ENCODE peak calls at places on chromosome 18, in five cellular contexts. One of them, this sample, is unnamed.

GRCh38 chr18:23825978-23826405 is 136.7 kb downstream of the LAMA3 start:
- DNase-seq in upper lobe of left lung: no peak
- DNase-seq in fibroblast of mammary gland: peak; percentile 98
- DNase-seq in fibroblast of villous mesenchyme: peak; percentile 83
- DNase-seq in astrocyte of the cerebellum: peak; percentile 89
- DNase-seq in this sample: peak; percentile 72

GRCh38 chr18:2529154-2529553 is 42.2 kb downstream of the METTL4 start:
- DNase-seq in upper lobe of left lung: no peak
- DNase-seq in fibroblast of mammary gland: no peak
- DNase-seq in fibroblast of villous mesenchyme: no peak
- DNase-seq in astrocyte of the cerebellum: peak; percentile 90
- DNase-seq in this sample: no peak

GRCh38 chr18:66066191-66066590 is 315.4 kb downstream of the CDH7 start:
- DNase-seq in upper lobe of left lung: no peak
- DNase-seq in fibroblast of mammary gland: no peak
- DNase-seq in fibroblast of villous mesenchyme: no peak
- DNase-seq in astrocyte of the cerebellum: no peak
- DNase-seq in this sample: no peak

GRCh38 chr18:75088622-75089211 is 120.2 kb downstream of the PTGR3 start:
- DNase-seq in upper lobe of left lung: no peak
- DNase-seq in fibroblast of mammary gland: no peak
- DNase-seq in fibroblast of villous mesenchyme: no peak
- DNase-seq in astrocyte of the cerebellum: no peak
- DNase-seq in this sample: no peak

GRCh38 chr18:41881285-41881684 is 73.7 kb upstream of the PIK3C3 start:
- DNase-seq in upper lobe of left lung: no peak
- DNase-seq in fibroblast of mammary gland: peak; percentile 75
- DNase-seq in fibroblast of villous mesenchyme: no peak
- DNase-seq in astrocyte of the cerebellum: no peak
- DNase-seq in this sample: no peak

GRCh38 chr18:11811009-11811408 is 40.2 kb upstream of the CHMP1B start:
- DNase-seq in upper lobe of left lung: peak; percentile 44
- DNase-seq in fibroblast of mammary gland: no peak
- DNase-seq in fibroblast of villous mesenchyme: no peak
- DNase-seq in astrocyte of the cerebellum: no peak
- DNase-seq in this sample: no peak

GRCh38 chr18:79506191-79507075 is 110.7 kb downstream of the NFATC1 start:
- DNase-seq in upper lobe of left lung: peak; percentile 68
- DNase-seq in fibroblast of mammary gland: peak; percentile 19
- DNase-seq in fibroblast of villous mesenchyme: peak; percentile 64
- DNase-seq in astrocyte of the cerebellum: no peak
- DNase-seq in this sample: no peak

GRCh38 chr18:41391616-41392610 is 563.1 kb upstream of the PIK3C3 start:
- DNase-seq in upper lobe of left lung: peak; percentile 84
- DNase-seq in fibroblast of mammary gland: peak; percentile 49
- DNase-seq in fibroblast of villous mesenchyme: peak; percentile 28
- DNase-seq in astrocyte of the cerebellum: peak; percentile 55
- DNase-seq in this sample: no peak

GRCh38 chr18:50569930-50570329 is 10.0 kb downstream of the MAPK4 start:
- DNase-seq in upper lobe of left lung: no peak
- DNase-seq in fibroblast of mammary gland: no peak
- DNase-seq in fibroblast of villous mesenchyme: no peak
- DNase-seq in astrocyte of the cerebellum: no peak
- DNase-seq in this sample: no peak

GRCh38 chr18:44927127-44927849 is 246.6 kb downstream of the SETBP1 start:
- DNase-seq in upper lobe of left lung: no peak
- DNase-seq in fibroblast of mammary gland: peak; percentile 51
- DNase-seq in fibroblast of villous mesenchyme: no peak
- DNase-seq in astrocyte of the cerebellum: no peak
- DNase-seq in this sample: no peak

GRCh38 chr18:3055201-3055600 is 42.3 kb upstream of the LPIN2 start:
- DNase-seq in upper lobe of left lung: no peak
- DNase-seq in fibroblast of mammary gland: peak; percentile 35
- DNase-seq in fibroblast of villous mesenchyme: peak; percentile 34
- DNase-seq in astrocyte of the cerebellum: no peak
- DNase-seq in this sample: no peak

GRCh38 chr18:7069191-7069590 is 48.4 kb downstream of the LAMA1 start:
- DNase-seq in upper lobe of left lung: no peak
- DNase-seq in fibroblast of mammary gland: no peak
- DNase-seq in fibroblast of villous mesenchyme: no peak
- DNase-seq in astrocyte of the cerebellum: no peak
- DNase-seq in this sample: no peak

GRCh38 chr18:53219853-53220252 is 879.9 kb downstream of the DCC start:
- DNase-seq in upper lobe of left lung: no peak
- DNase-seq in fibroblast of mammary gland: no peak
- DNase-seq in fibroblast of villous mesenchyme: no peak
- DNase-seq in astrocyte of the cerebellum: no peak
- DNase-seq in this sample: no peak

GRCh38 chr18:49742563-49743295 is 70.6 kb downstream of the ACAA2 start:
- DNase-seq in upper lobe of left lung: no peak
- DNase-seq in fibroblast of mammary gland: peak; percentile 7
- DNase-seq in fibroblast of villous mesenchyme: no peak
- DNase-seq in astrocyte of the cerebellum: no peak
- DNase-seq in this sample: no peak

GRCh38 chr18:4358618-4359017 is 96.5 kb downstream of the DLGAP1 start:
- DNase-seq in upper lobe of left lung: no peak
- DNase-seq in fibroblast of mammary gland: no peak
- DNase-seq in fibroblast of villous mesenchyme: no peak
- DNase-seq in astrocyte of the cerebellum: no peak
- DNase-seq in this sample: no peak

GRCh38 chr18:61861372-61861771 is 31.4 kb downstream of the RNF152 start:
- DNase-seq in upper lobe of left lung: no peak
- DNase-seq in fibroblast of mammary gland: no peak
- DNase-seq in fibroblast of villous mesenchyme: no peak
- DNase-seq in astrocyte of the cerebellum: no peak
- DNase-seq in this sample: no peak

GRCh38 chr18:12253517-12254136 is 534 bp upstream of the CIDEA start:
- DNase-seq in upper lobe of left lung: peak; percentile 68
- DNase-seq in fibroblast of mammary gland: no peak
- DNase-seq in fibroblast of villous mesenchyme: no peak
- DNase-seq in astrocyte of the cerebellum: no peak
- DNase-seq in this sample: no peak

GRCh38 chr18:75142677-75143076 is 66.3 kb downstream of the PTGR3 start:
- DNase-seq in upper lobe of left lung: no peak
- DNase-seq in fibroblast of mammary gland: no peak
- DNase-seq in fibroblast of villous mesenchyme: no peak
- DNase-seq in astrocyte of the cerebellum: no peak
- DNase-seq in this sample: no peak

GRCh38 chr18:12038082-12038660 is 55.5 kb upstream of the ANKRD62 start:
- DNase-seq in upper lobe of left lung: peak; percentile 85
- DNase-seq in fibroblast of mammary gland: peak; percentile 43
- DNase-seq in fibroblast of villous mesenchyme: peak; percentile 12
- DNase-seq in astrocyte of the cerebellum: no peak
- DNase-seq in this sample: no peak

GRCh38 chr18:28284132-28284531 is 107.2 kb upstream of the CDH2 start:
- DNase-seq in upper lobe of left lung: no peak
- DNase-seq in fibroblast of mammary gland: peak; percentile 4
- DNase-seq in fibroblast of villous mesenchyme: peak; percentile 15
- DNase-seq in astrocyte of the cerebellum: no peak
- DNase-seq in this sample: no peak
- H3K4me3 ChIP-seq in upper lobe of left lung: no peak overlapping the region
- H3K4me3 ChIP-seq in fibroblast of mammary gland: no peak overlapping the region
- H3K4me3 ChIP-seq in fibroblast of villous mesenchyme: no peak overlapping the region
- H3K4me3 ChIP-seq in astrocyte of the cerebellum: no peak overlapping the region
- H3K4me3 ChIP-seq in this sample: no peak overlapping the region

DNA sequence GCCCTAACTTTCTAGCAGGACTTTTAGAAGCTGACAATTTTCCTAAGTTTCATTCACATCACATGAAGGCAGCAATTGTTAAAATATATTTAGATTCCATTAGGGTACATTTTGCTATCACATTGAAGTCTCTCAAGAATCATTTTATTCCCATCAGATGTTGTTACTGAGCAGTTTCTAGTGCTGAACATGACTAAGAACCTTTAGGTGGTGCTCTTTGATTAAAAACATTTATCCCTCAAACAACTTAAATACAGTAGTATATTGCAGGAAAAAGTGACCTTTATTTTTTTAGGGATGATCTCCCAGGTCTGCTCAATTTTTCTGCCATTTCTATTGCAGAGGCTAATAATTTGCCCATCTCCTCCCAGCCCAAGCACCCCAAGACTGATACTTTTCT is 22.9 kb upstream of the NARS1 start:
- DNase-seq in upper lobe of left lung: no peak
- DNase-seq in fibroblast of mammary gland: peak; percentile 41
- DNase-seq in fibroblast of villous mesenchyme: peak; percentile 33
- DNase-seq in astrocyte of the cerebellum: peak; percentile 16
- DNase-seq in this sample: no peak
- TF ChIP-seq CTCF in upper lobe of left lung: peak; percentile 12
- TF ChIP-seq CTCF in fibroblast of mammary gland: peak; percentile 16
- TF ChIP-seq CTCF in fibroblast of villous mesenchyme: peak; percentile 29
- TF ChIP-seq CTCF in astrocyte of the cerebellum: no peak
- TF ChIP-seq CTCF in this sample: no peak

DNA sequence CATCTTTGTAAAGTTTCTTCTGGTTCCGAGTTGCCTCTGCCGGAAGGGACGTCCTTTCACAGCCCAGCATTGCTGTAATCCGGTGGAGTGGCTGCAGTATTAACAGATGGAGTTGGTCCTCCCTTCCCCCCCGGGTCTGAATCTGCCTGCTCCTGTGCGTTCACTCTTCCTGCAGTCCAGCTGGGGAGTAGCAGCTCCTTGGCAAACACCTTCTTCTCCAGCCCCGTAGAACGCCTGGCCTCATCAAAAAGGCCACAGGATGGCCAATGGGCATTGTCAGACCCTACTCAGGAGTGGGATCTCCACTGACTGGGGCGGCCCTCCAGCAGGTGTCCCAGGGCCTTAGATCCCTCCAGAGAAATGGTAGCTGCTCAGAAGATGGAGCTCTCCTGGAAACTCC is 234.0 kb downstream of the FAM210A start:
- DNase-seq in upper lobe of left lung: no peak
- DNase-seq in fibroblast of mammary gland: no peak
- DNase-seq in fibroblast of villous mesenchyme: no peak
- DNase-seq in astrocyte of the cerebellum: no peak
- DNase-seq in this sample: no peak
- H3K4me3 ChIP-seq in upper lobe of left lung: no peak overlapping the region
- H3K4me3 ChIP-seq in fibroblast of mammary gland: no peak overlapping the region
- H3K4me3 ChIP-seq in fibroblast of villous mesenchyme: no peak overlapping the region
- H3K4me3 ChIP-seq in astrocyte of the cerebellum: no peak overlapping the region
- H3K4me3 ChIP-seq in this sample: no peak overlapping the region

DNA sequence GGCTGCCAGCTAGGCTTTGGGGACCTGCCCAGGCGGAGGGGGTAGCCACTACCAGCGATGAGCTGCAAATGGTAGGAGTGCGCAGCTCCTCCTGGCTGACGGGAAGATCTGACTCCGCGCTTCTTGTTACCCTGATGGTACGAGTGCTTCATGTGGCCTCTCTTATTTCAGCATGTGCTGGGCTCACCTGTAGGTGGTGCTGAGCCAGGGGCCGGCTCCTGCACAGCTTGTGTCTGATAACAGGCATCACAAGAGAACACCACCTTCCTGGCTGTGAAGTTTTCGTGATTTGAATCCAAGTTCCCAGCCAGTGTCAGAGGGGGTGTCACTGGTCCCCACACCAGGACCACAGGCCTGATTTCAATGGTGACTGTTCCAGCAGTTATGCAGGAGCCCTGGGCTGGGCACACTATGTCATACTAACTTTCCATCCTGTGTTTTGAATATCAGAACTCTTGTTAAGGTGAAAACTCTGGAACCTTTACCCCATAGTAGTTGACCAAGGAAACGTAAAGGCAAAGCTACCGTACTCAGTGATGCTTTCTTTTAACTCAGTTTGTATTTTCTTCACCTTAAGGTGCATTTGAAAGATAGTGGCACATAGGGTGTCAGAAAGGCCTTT is 28.0 kb downstream of the APCDD1 start:
- DNase-seq in upper lobe of left lung: no peak
- DNase-seq in fibroblast of mammary gland: no peak
- DNase-seq in fibroblast of villous mesenchyme: no peak
- DNase-seq in astrocyte of the cerebellum: no peak
- DNase-seq in this sample: no peak
- TF ChIP-seq CTCF in upper lobe of left lung: no peak
- TF ChIP-seq CTCF in fibroblast of mammary gland: no peak
- TF ChIP-seq CTCF in fibroblast of villous mesenchyme: no peak
- TF ChIP-seq CTCF in astrocyte of the cerebellum: no peak
- TF ChIP-seq CTCF in this sample: no peak

GRCh38 chr18:70499218-70499691 is 210.4 kb downstream of the SOCS6 start:
- DNase-seq in upper lobe of left lung: peak; percentile 75
- DNase-seq in fibroblast of mammary gland: no peak
- DNase-seq in fibroblast of villous mesenchyme: peak; percentile 1
- DNase-seq in astrocyte of the cerebellum: no peak
- DNase-seq in this sample: no peak
- H3K4me3 ChIP-seq in upper lobe of left lung: no peak overlapping the region
- H3K4me3 ChIP-seq in fibroblast of mammary gland: no peak overlapping the region
- H3K4me3 ChIP-seq in fibroblast of villous mesenchyme: peak overlapping the region; percentile 12
- H3K4me3 ChIP-seq in astrocyte of the cerebellum: no peak overlapping the region
- H3K4me3 ChIP-seq in this sample: no peak overlapping the region

GRCh38 chr18:47109049-47109448 is 41.3 kb downstream of the HDHD2 start:
- DNase-seq in upper lobe of left lung: peak; percentile 25
- DNase-seq in fibroblast of mammary gland: no peak
- DNase-seq in fibroblast of villous mesenchyme: no peak
- DNase-seq in astrocyte of the cerebellum: no peak
- DNase-seq in this sample: no peak

GRCh38 chr18:47113796-47114540 is 36.3 kb downstream of the HDHD2 start:
- DNase-seq in upper lobe of left lung: no peak
- DNase-seq in fibroblast of mammary gland: peak; percentile 21
- DNase-seq in fibroblast of villous mesenchyme: no peak
- DNase-seq in astrocyte of the cerebellum: peak; percentile 56
- DNase-seq in this sample: peak; percentile 35

GRCh38 chr18:47110875-47111274 is 39.4 kb downstream of the HDHD2 start:
- DNase-seq in upper lobe of left lung: no peak
- DNase-seq in fibroblast of mammary gland: no peak
- DNase-seq in fibroblast of villous mesenchyme: no peak
- DNase-seq in astrocyte of the cerebellum: no peak
- DNase-seq in this sample: no peak

GRCh38 chr18:47109720-47110119 is 40.6 kb downstream of the HDHD2 start:
- DNase-seq in upper lobe of left lung: no peak
- DNase-seq in fibroblast of mammary gland: no peak
- DNase-seq in fibroblast of villous mesenchyme: no peak
- DNase-seq in astrocyte of the cerebellum: no peak
- DNase-seq in this sample: no peak

GRCh38 chr18:47108373-47108772 is 41.9 kb downstream of the HDHD2 start:
- DNase-seq in upper lobe of left lung: no peak
- DNase-seq in fibroblast of mammary gland: no peak
- DNase-seq in fibroblast of villous mesenchyme: no peak
- DNase-seq in astrocyte of the cerebellum: no peak
- DNase-seq in this sample: no peak
- TF ChIP-seq CTCF in upper lobe of left lung: no peak
- TF ChIP-seq CTCF in fibroblast of mammary gland: no peak
- TF ChIP-seq CTCF in fibroblast of villous mesenchyme: no peak
- TF ChIP-seq CTCF in astrocyte of the cerebellum: no peak
- TF ChIP-seq CTCF in this sample: no peak

This sample was measured in AG09309.